ENCODE peak calls at places on chromosomes 2 and 18, in six cellular contexts. D, V, B, P, X and K are unnamed samples.

GRCh38 chr18:71374294-71374693 is 1085.4 kb downstream of the SOCS6 start:
- DNase-seq in X (no peak), V (no peak), P (no peak), B (no peak), D (peak; percentile 57), K (no peak)

GRCh38 chr2:119856469-119856901 is 96.8 kb downstream of the PTPN4 start:
- DNase-seq in D (no peak), V (no peak), P (peak; percentile 38), X (no peak), B (no peak), K (no peak)

GRCh38 chr18:78506031-78506461 is 473.6 kb upstream of the SALL3 start:
- DNase-seq in X (no peak), P (no peak), V (no peak), B (no peak), D (peak; percentile 91), K (no peak)

GRCh38 chr2:212915121-212915782 is 236.2 kb downstream of the IKZF2 start:
- DNase-seq in X (no peak), V (no peak), P (peak; percentile 71), B (no peak), D (no peak), K (peak; percentile 40)

GRCh38 chr2:139020287-139020686 is 240.1 kb upstream of the NXPH2 start:
- DNase-seq in P (no peak), X (peak; percentile 58), B (no peak), D (no peak), V (no peak), K (no peak)

GRCh38 chr2:237879058-237879430 is 19.6 kb downstream of the RAMP1 start:
- DNase-seq in D (no peak), P (peak; percentile 34), V (no peak), B (no peak), X (no peak), K (peak; percentile 66)

GRCh38 chr18:22846697-22847096 is 86.4 kb upstream of the RBBP8 start:
- DNase-seq in X (no peak), B (no peak), V (peak; percentile 7), P (no peak), D (no peak), K (no peak)

GRCh38 chr2:152950125-152950524 is 231.7 kb downstream of the ARL6IP6 start:
- DNase-seq in D (peak; percentile 65), B (no peak), V (no peak), P (peak; percentile 23), X (no peak), K (peak; percentile 60)

GRCh38 chr2:117523267-117523666 is 291.2 kb upstream of the DDX18 start:
- DNase-seq in B (no peak), X (peak; percentile 73), V (peak; percentile 61), P (peak; percentile 41), D (no peak), K (no peak)

GRCh38 chr2:20614201-20615045 is 36.5 kb downstream of the HS1BP3 start:
- DNase-seq in B (no peak), X (peak; percentile 55), D (peak; percentile 83), P (peak; percentile 35), V (no peak), K (no peak)

GRCh38 chr2:234430892-234431291 is 66.0 kb downstream of the ARL4C start:
- DNase-seq in X (no peak), B (no peak), D (no peak), P (no peak), V (no peak), K (no peak)

GRCh38 chr2:162731917-162732804 is 106.4 kb downstream of the KCNH7 start:
- DNase-seq in X (peak; percentile 90), V (no peak), D (no peak), P (no peak), B (no peak), K (no peak)

GRCh38 chr18:56748698-56749268 is 97.6 kb downstream of the WDR7 start:
- DNase-seq in P (peak; percentile 63), B (peak; percentile 12), X (peak; percentile 20), D (peak; percentile 59), V (peak; percentile 43), K (peak; percentile 61)

GRCh38 chr2:88690591-88691338 is 708 bp upstream of the RPIA start:
- DNase-seq in X (peak; percentile 73), D (no peak), B (peak; percentile 19), P (peak; percentile 55), V (peak; percentile 32), K (peak; percentile 72)

GRCh38 chr2:153098073-153098472 is 379.7 kb downstream of the ARL6IP6 start:
- DNase-seq in D (no peak), B (no peak), P (no peak), X (no peak), V (no peak), K (no peak)

GRCh38 chr2:152058655-152059054 is 40.2 kb downstream of the CACNB4 start:
- DNase-seq in P (no peak), X (no peak), B (no peak), D (no peak), V (no peak), K (no peak)

DNA sequence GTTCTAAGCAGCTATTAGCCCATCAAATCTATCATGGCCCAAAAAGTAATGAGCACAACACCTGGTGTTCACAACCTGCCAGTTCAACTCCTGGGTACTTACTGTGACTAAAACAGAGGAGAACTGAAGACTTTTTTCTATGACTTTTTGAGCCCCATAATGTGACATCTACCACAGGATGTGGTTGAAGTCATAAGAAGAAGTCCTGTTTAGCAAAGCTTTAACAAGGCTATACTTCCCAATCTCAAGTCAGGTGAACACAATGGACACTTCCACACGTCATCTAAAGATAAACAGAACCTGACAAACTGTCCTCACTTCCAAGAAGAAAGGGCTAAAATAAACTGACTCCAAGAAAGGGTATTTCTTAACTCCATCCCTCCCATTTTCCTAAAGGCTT is 138.8 kb downstream of the ATAD2B start:
- DNase-seq in P (peak; percentile 86), V (no peak), X (no peak), B (no peak), D (no peak), K (no peak)
- H3K4me2 ChIP-seq in P (peak overlapping the region; percentile 57), V (no peak overlapping the region), X (no peak overlapping the region), B (no peak overlapping the region), D (no peak overlapping the region), K (no peak overlapping the region)

GRCh38 chr2:240479561-240479960 is 44.1 kb downstream of the GPC1 start:
- DNase-seq in X (no peak), P (no peak), B (no peak), D (no peak), V (peak; percentile 7), K (no peak)

GRCh38 chr2:240480834-240481623 is 45.6 kb downstream of the GPC1 start:
- DNase-seq in V (peak; percentile 4), B (no peak), P (no peak), D (no peak), X (no peak), K (no peak)

GRCh38 chr2:240481720-240482119 is 46.3 kb downstream of the GPC1 start:
- DNase-seq in V (peak; percentile 2), P (no peak), B (no peak), X (no peak), D (no peak), K (no peak)

GRCh38 chr2:240479111-240479501 is 43.6 kb downstream of the GPC1 start:
- DNase-seq in P (no peak), D (no peak), B (no peak), X (no peak), V (peak; percentile 4), K (no peak)

DNA sequence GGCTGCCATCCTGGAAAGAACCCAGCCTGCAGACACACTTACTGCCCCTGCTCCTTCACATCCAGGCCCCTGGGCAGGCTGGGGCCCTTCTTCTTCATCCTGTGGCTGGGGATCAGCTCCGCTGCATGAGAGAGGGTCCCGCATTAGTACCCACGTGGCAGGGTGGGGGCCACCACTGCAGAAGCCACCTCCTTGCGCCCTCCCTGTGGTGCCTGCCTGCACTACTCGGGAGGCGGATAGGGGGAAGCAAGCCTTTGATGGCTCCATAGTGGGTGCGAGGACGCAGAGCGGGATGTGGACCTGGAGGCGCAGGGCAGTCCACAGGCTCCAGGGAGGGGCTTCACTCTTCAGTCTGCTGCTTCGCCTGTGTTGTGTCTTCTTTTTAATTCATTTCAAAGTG is 46.7 kb downstream of the GPC1 start:
- DNase-seq in B (no peak), P (no peak), X (no peak), V (peak; percentile 14), D (no peak), K (no peak)
- H3K9ac ChIP-seq in B (no peak overlapping the region), P (no peak overlapping the region), X (no peak overlapping the region), V (no peak overlapping the region), D (no peak overlapping the region), K (no peak overlapping the region)

GRCh38 chr2:239012936-239013669 is 165.2 kb downstream of the TWIST2 start:
- DNase-seq in P (no peak), D (no peak), V (no peak), B (no peak), X (no peak), K (no peak)
- TF ChIP-seq EZH2phosphoT487 in P (no peak), D (no peak), V (no peak), B (no peak), X (no peak), K (no peak)

GRCh38 chr2:174338626-174339570 is 4.1 kb downstream of the SP9 start:
- DNase-seq in D (peak; percentile 79), V (no peak), P (no peak), X (no peak), B (no peak), K (no peak)
- H3K4me2 ChIP-seq in D (peak overlapping the region; percentile 89), V (no peak overlapping the region), P (peak overlapping the region; percentile 83), X (no peak overlapping the region), B (no peak overlapping the region), K (no peak overlapping the region)

GRCh38 chr18:35417223-35417622 is 40.1 kb upstream of the ZNF396 start:
- DNase-seq in B (no peak), V (no peak), D (no peak), P (no peak), X (no peak), K (no peak)

GRCh38 chr18:35410561-35410960 is 33.4 kb upstream of the ZNF396 start:
- DNase-seq in D (no peak), P (no peak), B (no peak), X (no peak), V (no peak), K (no peak)

GRCh38 chr18:35415511-35416427 is 38.6 kb upstream of the ZNF396 start:
- DNase-seq in P (no peak), D (no peak), B (no peak), V (no peak), X (no peak), K (peak; percentile 65)

GRCh38 chr18:35409921-35410320 is 32.8 kb upstream of the ZNF396 start:
- DNase-seq in V (no peak), B (no peak), X (no peak), P (peak; percentile 48), D (no peak), K (peak; percentile 27)

GRCh38 chr18:35413163-35413511 is 36.0 kb upstream of the ZNF396 start:
- DNase-seq in P (no peak), B (no peak), D (no peak), X (no peak), V (no peak), K (no peak)
- H3K9ac ChIP-seq in P (no peak overlapping the region), B (no peak overlapping the region), D (no peak overlapping the region), X (no peak overlapping the region), V (no peak overlapping the region), K (no peak overlapping the region)

GRCh38 chr2:105081006-105081701 is 43.3 kb downstream of the MRPS9 start:
- DNase-seq in V (no peak), D (peak; percentile 69), X (no peak), P (no peak), B (no peak), K (no peak)

GRCh38 chr2:105071379-105071778 is 33.5 kb downstream of the MRPS9 start:
- DNase-seq in B (no peak), V (no peak), P (no peak), X (no peak), D (no peak), K (no peak)

GRCh38 chr2:105078906-105079305 is 41.0 kb downstream of the MRPS9 start:
- DNase-seq in X (no peak), V (no peak), D (no peak), B (no peak), P (no peak), K (no peak)

GRCh38 chr2:105072039-105072438 is 34.2 kb downstream of the MRPS9 start:
- DNase-seq in P (no peak), B (no peak), V (no peak), D (no peak), X (peak; percentile 59), K (no peak)

GRCh38 chr2:105076121-105076520 is 38.3 kb downstream of the MRPS9 start:
- DNase-seq in D (no peak), V (no peak), P (no peak), X (no peak), B (no peak), K (no peak)
- TF ChIP-seq EZH2phosphoT487 in D (no peak), V (no peak), P (no peak), X (no peak), B (no peak), K (no peak)